ENCODE peak calls at places on chromosomes 12 and 14, in eight cellular contexts. D is activated B cell treated with CpG ODN at 0.5 μM for 24 hours, B is H9, Q is GM10248, J is fibroblast of lung, I is left ventricle myocardium inferior, A is cardiac muscle cell, N is progenitor cell of endocrine pancreas. G is an unnamed sample.

GRCh38 chr14:30991408-30991807 is 34.0 kb upstream of the AP4S1 start:
- DNase-seq in J (no peak), A (no peak), N (no peak), I (no peak), D (no peak), Q (no peak), B (no peak), G (no peak)

GRCh38 chr12:85076688-85077430 is 40.7 kb downstream of the LRRIQ1 start:
- DNase-seq in Q (peak), I (no peak), A (peak), J (peak), B (no peak), D (no peak), N (no peak), G (no peak)

GRCh38 chr14:68404652-68405183 is 388.1 kb downstream of the ZFP36L1 start:
- DNase-seq in J (no peak), Q (no peak), D (no peak), B (no peak), N (no peak), I (no peak), A (no peak), G (no peak)

GRCh38 chr14:37172024-37172869 is at the start of gene SLC25A21:
- DNase-seq in N (peak), B (peak), I (peak), A (peak), J (peak), Q (no peak), D (no peak), G (peak)

GRCh38 chr12:32107376-32108267 is 975 bp downstream of the BICD1 start:
- DNase-seq in I (no peak), B (no peak), A (peak), Q (peak), D (no peak), N (peak), J (peak), G (peak)

GRCh38 chr14:50830044-50830931 is 674 bp downstream of the NIN start:
- DNase-seq in Q (peak), I (peak), N (peak), J (peak), B (peak), D (peak), A (peak), G (peak)

GRCh38 chr12:89354630-89354931 is 2.3 kb upstream of the DUSP6 start:
- DNase-seq in A (peak), D (no peak), N (no peak), J (peak), B (no peak), I (no peak), Q (peak), G (no peak)

GRCh38 chr14:93954516-93954830 is 21.9 kb downstream of the ASB2 start:
- DNase-seq in D (no peak), N (no peak), B (no peak), Q (no peak), A (peak), J (no peak), I (no peak), G (no peak)

GRCh38 chr14:76380991-76381390 is 5.1 kb downstream of the ESRRB start:
- DNase-seq in D (no peak), I (no peak), A (no peak), Q (no peak), B (no peak), N (no peak), J (no peak), G (no peak)

GRCh38 chr14:65282909-65283253 is 129.6 kb upstream of the FUT8 start:
- DNase-seq in B (no peak), Q (no peak), N (no peak), D (no peak), I (no peak), J (no peak), A (no peak), G (no peak)

GRCh38 chr12:62466018-62466595 is 519 bp upstream of the MON2 start:
- DNase-seq in N (no peak), J (peak), D (peak), I (no peak), Q (peak), B (peak), A (peak), G (peak)

GRCh38 chr12:10849425-10849878 is at the start of gene PRR4:
- DNase-seq in A (no peak), D (no peak), J (no peak), Q (no peak), N (no peak), B (no peak), I (no peak), G (no peak)

GRCh38 chr12:4139191-4139590 is 134.4 kb upstream of the CCND2 start:
- DNase-seq in Q (no peak), I (no peak), D (no peak), N (no peak), A (no peak), J (no peak), B (no peak), G (no peak)

GRCh38 chr12:19031032-19031431 is 98.5 kb upstream of the PLEKHA5 start:
- DNase-seq in Q (no peak), J (peak), A (no peak), B (no peak), D (no peak), N (no peak), I (no peak), G (no peak)

GRCh38 chr14:79712302-79712950 is 498.9 kb downstream of the DIO2 start:
- DNase-seq in J (no peak), Q (no peak), N (no peak), I (no peak), B (no peak), D (no peak), A (no peak), G (no peak)

GRCh38 chr14:61476737-61477410 is 155.5 kb downstream of the PRKCH start:
- DNase-seq in N (no peak), B (no peak), D (no peak), A (no peak), Q (no peak), I (no peak), J (peak), G (no peak)

GRCh38 chr12:106764738-106765137 is 9.7 kb upstream of the RIC8B start:
- DNase-seq in N (no peak), J (peak), B (no peak), I (no peak), A (no peak), Q (no peak), D (no peak), G (no peak)

GRCh38 chr12:108305520-108305919 is 33.6 kb downstream of the CMKLR1 start:
- DNase-seq in B (no peak), D (no peak), N (no peak), J (peak), A (peak), I (peak), Q (no peak), G (no peak)

GRCh38 chr12:44551631-44552030 is 324.5 kb downstream of the NELL2 start:
- DNase-seq in Q (no peak), I (no peak), J (no peak), N (no peak), A (no peak), D (no peak), B (no peak), G (no peak)

GRCh38 chr12:111319600-111320232 is 49.2 kb downstream of the PHETA1 start:
- DNase-seq in Q (no peak), J (no peak), D (no peak), I (no peak), B (no peak), A (no peak), N (no peak), G (no peak)

GRCh38 chr12:47382305-47382704 is 302.5 kb upstream of the AMIGO2 start:
- DNase-seq in B (no peak), N (no peak), D (no peak), A (no peak), J (no peak), Q (no peak), I (no peak), G (no peak)

GRCh38 chr12:85572956-85573355 is 263.3 kb downstream of the RASSF9 start:
- DNase-seq in D (no peak), I (no peak), A (no peak), N (no peak), Q (no peak), B (no peak), J (no peak), G (no peak)

GRCh38 chr12:117098361-117099217 is 627 bp downstream of the TESC start:
- DNase-seq in A (no peak), N (no peak), J (no peak), D (peak), B (no peak), Q (peak), I (no peak), G (no peak)

GRCh38 chr12:82207556-82207955 is 150.6 kb downstream of the CCDC59 start:
- DNase-seq in Q (no peak), D (no peak), I (no peak), B (no peak), J (no peak), A (no peak), N (no peak), G (no peak)

GRCh38 chr12:6264402-6265037 is 46.0 kb upstream of the PLEKHG6 start:
- DNase-seq in B (no peak), D (no peak), A (no peak), I (no peak), Q (no peak), J (no peak), N (no peak), G (no peak)

GRCh38 chr12:31021809-31022492 is 51.7 kb upstream of the DDX11 start:
- DNase-seq in D (no peak), A (no peak), Q (no peak), N (no peak), B (no peak), J (peak), I (no peak), G (no peak)

GRCh38 chr12:24595652-24596235 is 353.2 kb downstream of the BCAT1 start:
- DNase-seq in D (no peak), J (peak), N (no peak), Q (no peak), A (peak), B (no peak), I (no peak), G (no peak)

GRCh38 chr12:41302979-41303403 is 114.9 kb downstream of the PDZRN4 start:
- DNase-seq in D (no peak), A (no peak), J (no peak), B (no peak), Q (no peak), N (no peak), I (no peak), G (no peak)

GRCh38 chr14:99183311-99183710 is 88.7 kb downstream of the BCL11B start:
- DNase-seq in Q (no peak), D (no peak), A (no peak), N (no peak), B (no peak), I (no peak), J (no peak), G (no peak)

GRCh38 chr12:24695657-24696329 is 253.1 kb downstream of the BCAT1 start:
- DNase-seq in I (no peak), B (no peak), N (no peak), J (no peak), D (no peak), Q (no peak), A (no peak), G (no peak)

GRCh38 chr12:49365542-49365941 is 1.7 kb upstream of the SPATS2 start:
- DNase-seq in A (no peak), N (no peak), Q (no peak), D (no peak), J (peak), B (no peak), I (no peak), G (no peak)

GRCh38 chr12:20350495-20350894 is 17.8 kb upstream of the PDE3A start:
- DNase-seq in Q (no peak), B (no peak), A (no peak), J (peak), I (no peak), D (no peak), N (no peak), G (no peak)

GRCh38 chr12:53413485-53414215 is 10.0 kb upstream of the AMHR2 start:
- DNase-seq in J (no peak), I (no peak), D (no peak), A (no peak), B (no peak), Q (peak), N (no peak), G (no peak)

GRCh38 chr12:25550186-25550585 is 2.9 kb downstream of the LMNTD1 start:
- DNase-seq in J (peak), A (no peak), Q (no peak), N (no peak), D (no peak), B (no peak), I (no peak), G (no peak)

GRCh38 chr14:30572237-30572636 is 13.3 kb downstream of the G2E3 start:
- DNase-seq in J (no peak), A (no peak), D (no peak), I (no peak), Q (no peak), B (no peak), N (no peak), G (no peak)

GRCh38 chr12:5898874-5899273 is 46.2 kb downstream of the ANO2 start:
- DNase-seq in B (peak), N (no peak), Q (no peak), A (no peak), J (no peak), I (no peak), D (no peak), G (no peak)

GRCh38 chr14:23078692-23079116 is 16.2 kb downstream of the ACIN1 start:
- DNase-seq in A (no peak), I (no peak), N (no peak), D (no peak), B (no peak), Q (no peak), J (peak), G (no peak)
- TF ChIP-seq CTCF in A (no peak), I (no peak), N (no peak), D (no peak), B (no peak), Q (no peak), J (no peak), G (no peak)

DNA sequence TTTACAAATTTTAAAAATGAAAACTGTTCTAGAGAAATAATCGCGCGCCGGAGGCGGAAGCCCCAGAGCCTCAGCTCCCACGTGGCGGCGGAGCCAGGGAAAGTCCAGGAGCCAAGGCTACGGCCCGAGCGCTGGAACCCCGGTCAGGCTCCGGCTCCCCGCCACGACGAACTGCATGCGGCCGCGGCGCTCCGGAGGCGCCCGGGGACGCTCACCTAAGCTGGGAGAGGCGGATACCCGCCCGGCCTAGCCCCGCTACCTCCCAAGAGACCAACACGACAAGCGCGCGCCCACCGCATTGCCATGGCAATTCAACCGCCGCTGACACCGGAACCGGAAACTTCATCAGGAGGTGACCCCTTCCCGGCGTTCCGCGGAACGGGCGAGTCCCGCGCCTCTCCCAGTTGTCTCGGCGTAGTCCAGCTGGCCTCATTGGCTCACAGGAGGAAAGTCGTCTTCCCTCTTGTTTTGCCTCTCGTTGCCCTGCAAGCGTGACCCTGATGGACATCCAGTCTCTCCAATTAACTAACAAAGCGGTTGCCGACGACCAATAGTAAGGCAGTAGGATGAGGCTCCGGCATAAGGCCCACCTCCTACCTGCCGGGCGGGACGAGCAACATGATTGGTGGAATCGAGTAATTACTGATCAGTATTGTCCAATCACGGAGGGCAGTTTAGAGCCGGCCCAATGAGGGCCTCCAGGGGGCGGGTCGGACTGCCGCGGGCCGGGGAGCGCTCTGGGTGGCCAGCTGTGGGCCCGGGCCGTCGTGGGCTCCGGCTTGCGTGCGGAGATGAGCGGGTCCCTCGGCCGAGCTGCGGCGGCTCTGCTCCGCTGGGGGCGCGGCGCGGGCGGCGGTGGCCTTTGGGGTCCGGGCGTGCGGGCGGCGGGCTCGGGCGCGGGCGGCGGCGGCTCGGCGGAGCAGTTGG is at the start of gene GLRX5:
- DNase-seq in I (peak), J (peak), Q (peak), N (peak), B (peak), A (peak), D (peak), G (peak)
- TF ChIP-seq CTCF in I (no peak), J (no peak), Q (no peak), N (peak), B (no peak), A (no peak), D (no peak), G (peak)

GRCh38 chr14:25120261-25120660 is 70.3 kb upstream of the STXBP6 start:
- DNase-seq in Q (no peak), D (no peak), I (no peak), A (no peak), J (no peak), B (no peak), N (no peak), G (no peak)

GRCh38 chr14:25122188-25122587 is 72.2 kb upstream of the STXBP6 start:
- DNase-seq in J (no peak), I (no peak), D (no peak), A (no peak), B (no peak), Q (no peak), N (no peak), G (no peak)

GRCh38 chr14:25118671-25119070 is 68.7 kb upstream of the STXBP6 start:
- DNase-seq in A (no peak), B (no peak), J (no peak), Q (no peak), I (no peak), N (no peak), D (no peak), G (no peak)

GRCh38 chr14:25122843-25123242 is 72.9 kb upstream of the STXBP6 start:
- DNase-seq in N (no peak), I (no peak), B (no peak), D (no peak), J (no peak), A (no peak), Q (no peak), G (no peak)

DNA sequence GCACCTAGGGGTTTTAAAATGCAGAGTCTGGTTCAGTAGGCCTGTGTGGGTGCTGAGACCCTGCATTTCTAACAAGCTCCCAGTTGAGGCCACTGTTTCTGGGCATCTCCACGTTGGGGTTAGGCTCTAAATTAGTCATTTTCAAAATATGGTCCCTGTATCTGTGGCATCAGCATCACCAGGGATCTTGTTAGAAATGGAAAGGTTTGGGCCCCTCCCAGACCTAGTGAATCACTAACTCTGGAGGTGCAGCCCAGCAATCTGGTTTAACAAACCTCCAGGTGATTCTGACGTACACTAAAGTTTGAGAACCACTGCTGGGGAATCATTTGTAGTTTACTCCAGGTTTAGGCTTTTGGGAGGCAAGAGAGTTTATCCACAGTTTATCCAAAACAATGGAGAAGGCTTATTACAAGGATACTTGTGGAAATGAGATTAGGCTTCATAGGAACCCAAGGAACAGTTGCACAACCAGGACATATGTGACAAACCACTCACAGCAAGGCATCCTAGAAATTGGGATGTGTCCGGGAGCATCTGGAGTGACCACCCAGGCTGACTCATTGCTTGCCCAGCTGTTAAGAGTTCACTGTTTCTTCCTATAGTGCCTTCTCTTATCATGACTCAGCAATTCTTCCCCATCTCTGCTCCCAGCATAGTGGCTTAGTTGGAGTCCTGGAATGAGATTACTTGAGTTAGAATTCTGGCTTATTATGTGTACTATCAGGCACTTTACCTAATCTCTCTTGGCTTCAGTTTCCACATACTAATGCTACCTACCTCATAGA is 71.6 kb upstream of the STXBP6 start:
- DNase-seq in B (no peak), I (no peak), Q (no peak), D (no peak), N (no peak), A (peak), J (peak), G (no peak)
- TF ChIP-seq CTCF in B (no peak), I (no peak), Q (no peak), D (no peak), N (no peak), A (no peak), J (no peak), G (no peak)

DNA sequence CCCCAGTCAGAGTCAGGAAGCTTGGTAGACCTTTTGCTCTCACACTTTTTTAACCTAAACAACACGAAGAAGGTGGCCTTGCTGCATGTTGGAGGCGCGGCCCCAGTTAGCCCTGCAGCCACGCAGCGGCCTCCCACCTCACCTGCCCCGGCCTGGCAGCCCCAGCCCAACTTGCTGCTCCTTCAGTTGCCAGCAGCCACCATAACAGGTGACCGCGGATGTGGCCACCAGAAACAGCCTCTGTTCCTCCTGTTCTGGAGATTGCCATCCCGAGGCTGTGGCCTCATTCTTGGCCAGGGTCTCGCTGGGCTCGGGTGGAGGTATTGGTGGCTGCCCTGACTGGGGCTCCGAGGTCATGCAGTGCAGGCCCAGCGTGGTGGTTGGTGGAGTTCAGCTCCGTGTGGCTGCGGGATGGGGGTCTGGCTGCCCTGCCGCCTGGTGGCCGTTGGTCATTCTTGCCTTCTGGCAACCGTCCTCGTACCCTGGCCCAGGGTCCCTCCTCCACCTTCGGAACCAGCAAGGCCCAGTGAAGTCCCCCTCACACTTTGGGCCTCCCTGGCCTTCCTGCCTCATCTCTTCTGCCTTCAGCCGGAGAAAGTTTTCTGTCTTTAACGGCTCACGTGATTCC is 20.7 kb upstream of the TEX22 start:
- DNase-seq in A (no peak), B (peak), D (no peak), N (no peak), J (no peak), Q (no peak), I (no peak), G (no peak)
- TF ChIP-seq CTCF in A (no peak), B (peak), D (no peak), N (peak), J (no peak), Q (no peak), I (no peak), G (peak)